ENCODE peak calls at places on chromosome 12, in five cellular contexts. Q is A549, N is stomach, K is esophagus squamous epithelium, S is Peyer's patch. J is an unnamed sample.

GRCh38 chr12:10395390-10395998 is 5.7 kb upstream of the KLRK1 start:
- DNase-seq in Q (peak), N (peak), K (no peak), S (no peak), J (peak)

GRCh38 chr12:19222566-19222965 is 93.0 kb downstream of the PLEKHA5 start:
- DNase-seq in Q (no peak), N (no peak), K (no peak), S (no peak), J (no peak)

GRCh38 chr12:58310828-58311273 is 369.5 kb downstream of the ATP23 start:
- DNase-seq in Q (peak), N (no peak), K (no peak), S (no peak), J (no peak)

GRCh38 chr12:111284709-111285108 is 84.2 kb downstream of the PHETA1 start:
- DNase-seq in Q (no peak), N (no peak), K (no peak), S (no peak), J (no peak)

GRCh38 chr12:129610601-129611120 is 293.2 kb downstream of the TMEM132D start:
- DNase-seq in Q (no peak), N (no peak), K (no peak), S (no peak), J (no peak)

GRCh38 chr12:120684523-120684932 is 2.4 kb upstream of the MLEC start:
- DNase-seq in Q (no peak), N (no peak), K (no peak), S (no peak), J (no peak)

GRCh38 chr12:102740157-102741032 is 176.6 kb downstream of the PAH start:
- DNase-seq in Q (peak), N (no peak), K (no peak), S (no peak), J (no peak)

GRCh38 chr12:108004368-108004767 is 124.7 kb upstream of the WSCD2 start:
- DNase-seq in Q (no peak), N (no peak), K (no peak), S (no peak), J (no peak)

GRCh38 chr12:73863541-73863940 is 674.1 kb upstream of the ATXN7L3B start:
- DNase-seq in Q (no peak), N (no peak), K (no peak), S (no peak), J (no peak)

GRCh38 chr12:76201758-76202157 is 117.3 kb upstream of the NAP1L1 start:
- DNase-seq in Q (no peak), N (no peak), K (no peak), S (no peak), J (no peak)

GRCh38 chr12:41566703-41567102 is 378.6 kb downstream of the PDZRN4 start:
- DNase-seq in Q (no peak), N (no peak), K (no peak), S (no peak), J (no peak)

GRCh38 chr12:70721216-70721615 is 84.0 kb upstream of the PTPRB start:
- DNase-seq in Q (no peak), N (no peak), K (no peak), S (no peak), J (no peak)

GRCh38 chr12:75868501-75868900 is 163.1 kb downstream of the PHLDA1 start:
- DNase-seq in Q (no peak), N (no peak), K (no peak), S (no peak), J (no peak)

GRCh38 chr12:40907115-40907521 is 214.9 kb downstream of the CNTN1 start:
- DNase-seq in Q (peak), N (no peak), K (no peak), S (no peak), J (no peak)

GRCh38 chr12:53231859-53232640 is at the start of gene RARG:
- DNase-seq in Q (peak), N (peak), K (no peak), S (peak), J (peak)

GRCh38 chr12:116123511-116124258 is 153.8 kb downstream of the MED13L start:
- DNase-seq in Q (no peak), N (no peak), K (no peak), S (no peak), J (no peak)

GRCh38 chr12:12081836-12082497 is 11.2 kb downstream of the BCL2L14 start:
- DNase-seq in Q (peak), N (no peak), K (no peak), S (peak), J (no peak)

GRCh38 chr12:58262796-58263195 is 321.4 kb downstream of the ATP23 start:
- DNase-seq in Q (no peak), N (no peak), K (no peak), S (no peak), J (no peak)

GRCh38 chr12:39780527-39781446 is 161.2 kb upstream of the ABCD2 start:
- DNase-seq in Q (no peak), N (no peak), K (no peak), S (no peak), J (no peak)

GRCh38 chr12:108622425-108622824 is 11.3 kb downstream of the SELPLG start:
- DNase-seq in Q (no peak), N (no peak), K (no peak), S (no peak), J (no peak)

GRCh38 chr12:128381537-128381936 is 114.6 kb downstream of the TMEM132C start:
- DNase-seq in Q (no peak), N (no peak), K (no peak), S (no peak), J (no peak)

GRCh38 chr12:55687746-55688145 is 20.0 kb downstream of the ITGA7 start:
- DNase-seq in Q (no peak), N (no peak), K (no peak), S (no peak), J (peak)

GRCh38 chr12:110543252-110543959 is 39.7 kb downstream of the PPTC7 start:
- DNase-seq in Q (no peak), N (peak), K (peak), S (peak), J (peak)

GRCh38 chr12:6426882-6427671 is 17.7 kb upstream of the CD27 start:
- DNase-seq in Q (no peak), N (peak), K (no peak), S (no peak), J (no peak)
- TF ChIP-seq POLR2A in Q (no peak), N (no peak), K (no peak), S (no peak), J (no peak)

DNA sequence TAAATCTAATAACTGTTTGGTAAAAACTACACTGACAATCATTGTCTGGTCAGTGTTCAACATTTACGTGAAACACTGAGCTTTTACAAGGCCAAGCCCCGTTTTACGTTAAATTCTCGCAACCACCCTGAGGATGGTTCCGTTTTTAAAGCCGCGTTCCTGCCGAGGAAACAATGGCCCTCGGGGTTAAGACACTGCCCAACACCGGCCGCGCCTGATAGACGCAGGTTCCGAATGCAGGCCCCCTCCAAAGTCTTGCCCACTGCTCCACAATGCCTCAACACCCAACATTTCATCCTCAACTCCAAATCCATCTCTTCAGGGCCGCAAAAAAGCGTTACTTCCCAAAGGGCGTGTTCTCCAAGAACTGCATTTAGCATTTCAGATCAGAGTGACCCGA is 953 bp upstream of the SNRPF start:
- DNase-seq in Q (no peak), N (no peak), K (no peak), S (no peak), J (no peak)
- H3K4me3 ChIP-seq in Q (no peak), N (peak), K (no peak), S (no peak), J (peak)

GRCh38 chr12:50167026-50167742 is at the start of gene CERS5:
- DNase-seq in Q (peak), N (peak), K (peak), S (peak), J (peak)
- TF ChIP-seq POLR2A in Q (peak), N (no peak), K (no peak), S (peak), J (peak)

GRCh38 chr12:49501895-49502294 is 36.9 kb upstream of the KCNH3 start:
- DNase-seq in Q (no peak), N (no peak), K (no peak), S (no peak), J (no peak)
- H3K4me3 ChIP-seq in Q (no peak), N (no peak), K (no peak), S (no peak), J (no peak)

GRCh38 chr12:54416908-54417603 is 2.0 kb downstream of the ITGA5 start:
- DNase-seq in Q (no peak), N (no peak), K (no peak), S (no peak), J (peak)
- TF ChIP-seq POLR2A in Q (no peak), N (no peak), K (no peak), S (no peak), J (no peak)

GRCh38 chr12:1907652-1908611 is 10.5 kb downstream of the CACNA2D4 start:
- DNase-seq in Q (no peak), N (peak), K (no peak), S (peak), J (no peak)
- H3K4me3 ChIP-seq in Q (peak), N (peak), K (no peak), S (peak), J (no peak)

GRCh38 chr12:95473947-95474817 is at the start of gene METAP2:
- DNase-seq in Q (peak), N (peak), K (peak), S (peak), J (peak)

GRCh38 chr12:95470300-95470699 is 3.7 kb upstream of the METAP2 start:
- DNase-seq in Q (no peak), N (no peak), K (no peak), S (no peak), J (no peak)

GRCh38 chr12:95473440-95473946 is 459 bp upstream of the METAP2 start:
- DNase-seq in Q (peak), N (peak), K (no peak), S (no peak), J (no peak)
- TF ChIP-seq POLR2A in Q (no peak), N (no peak), K (no peak), S (no peak), J (no peak)

DNA sequence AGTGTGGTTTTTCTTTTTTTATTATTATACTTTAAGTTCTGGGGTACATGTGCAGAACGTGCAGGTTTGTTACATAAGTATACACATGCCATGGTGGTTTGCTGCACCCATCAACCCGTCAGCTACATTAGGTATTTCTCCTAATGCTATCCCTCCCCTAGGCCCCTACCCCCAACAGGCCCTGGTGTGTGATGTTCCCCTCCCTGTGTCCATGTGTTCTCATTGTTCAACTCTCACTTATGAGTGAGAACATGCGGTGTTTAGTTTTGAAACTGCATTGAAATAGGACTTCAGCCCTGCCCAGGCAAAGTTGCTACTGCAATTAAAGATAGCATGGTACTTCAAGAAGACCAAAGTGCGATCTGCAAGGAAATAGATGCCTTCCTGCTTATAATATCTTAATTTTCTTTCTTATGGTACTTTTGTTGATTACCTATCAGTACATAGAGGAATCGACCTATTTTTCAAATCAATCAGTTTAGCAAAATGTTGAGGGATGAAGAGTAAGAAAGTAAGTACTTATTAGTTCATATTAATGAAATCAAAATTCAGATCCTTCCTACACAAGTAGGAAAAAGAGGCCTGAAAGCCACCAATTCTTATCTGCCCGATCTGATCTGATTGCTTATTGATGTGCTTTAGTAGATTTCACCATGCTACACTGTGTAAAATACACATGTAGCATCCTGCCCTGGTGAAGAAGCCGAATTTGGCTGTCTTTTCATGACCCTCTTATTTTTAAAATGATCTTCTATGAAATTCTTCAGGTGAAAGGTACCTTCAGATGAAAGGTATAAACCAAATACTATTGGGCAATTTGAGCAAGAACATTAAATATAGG is 1.6 kb downstream of the LTA4H start:
- DNase-seq in Q (no peak), N (no peak), K (no peak), S (no peak), J (no peak)
- H3K4me3 ChIP-seq in Q (peak), N (peak), K (no peak), S (peak), J (no peak)

GRCh38 chr12:104352106-104352713 is 48.7 kb downstream of the EID3 start:
- DNase-seq in Q (no peak), N (no peak), K (no peak), S (no peak), J (no peak)

GRCh38 chr12:104353012-104353981 is 49.8 kb downstream of the EID3 start:
- DNase-seq in Q (no peak), N (no peak), K (no peak), S (no peak), J (no peak)

GRCh38 chr12:104355630-104356029 is 52.1 kb downstream of the EID3 start:
- DNase-seq in Q (no peak), N (no peak), K (no peak), S (no peak), J (peak)

GRCh38 chr12:104354868-104355570 is 51.5 kb downstream of the EID3 start:
- DNase-seq in Q (no peak), N (no peak), K (no peak), S (no peak), J (no peak)

DNA sequence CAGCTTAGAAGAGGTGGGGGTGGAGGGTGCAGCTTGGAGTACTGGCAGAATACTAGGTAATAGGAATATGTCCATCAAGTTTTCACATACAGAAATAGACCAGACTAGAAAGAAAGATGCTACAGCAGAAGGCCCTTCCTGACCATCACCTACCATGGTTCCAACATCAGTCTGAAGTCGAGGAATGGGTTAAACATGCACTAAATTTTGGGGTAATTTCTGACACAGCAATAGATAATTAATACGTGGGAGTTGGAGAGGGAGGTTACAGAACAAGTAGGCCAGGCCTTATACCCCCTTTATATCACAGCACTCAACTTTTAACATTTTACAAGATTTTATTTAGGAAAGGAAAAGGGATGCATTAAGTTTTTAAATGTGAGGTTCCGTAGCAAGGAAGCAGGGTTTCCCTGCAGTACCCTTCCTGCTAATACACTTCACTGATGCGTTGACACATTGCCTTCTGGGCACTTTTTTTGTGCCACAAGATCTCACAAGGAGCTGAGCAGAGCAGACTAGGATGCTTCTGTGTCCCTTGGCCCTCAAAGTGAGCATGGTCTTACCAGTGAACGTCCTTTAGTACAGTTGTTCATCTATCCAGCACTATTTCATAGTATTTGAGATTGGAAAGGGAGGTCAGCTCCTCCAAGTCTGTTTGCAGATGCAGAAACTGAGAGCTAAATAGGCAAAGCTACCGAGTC is 50.8 kb downstream of the EID3 start:
- DNase-seq in Q (no peak), N (no peak), K (no peak), S (no peak), J (no peak)
- TF ChIP-seq POLR2A in Q (no peak), N (no peak), K (no peak), S (no peak), J (no peak)

GRCh38 chr12:45732250-45732649 is 2.7 kb downstream of the ARID2 start:
- DNase-seq in Q (no peak), N (no peak), K (no peak), S (no peak), J (no peak)
- H3K4me3 ChIP-seq in Q (peak), N (peak), K (no peak), S (peak), J (peak)

J was measured in sigmoid colon.